ENCODE peak calls at places on chromosome 21, in four cellular contexts. One of them, this sample, is unnamed. For H3K4me1, the result is how much of the 10 kb centered on the place peaks cover.

GRCh38 chr21:28387220-28387619 is 605.5 kb downstream of the LTN1 start:
- DNase-seq in CD8-positive, alpha-beta T cell: no peak
- DNase-seq in gastrocnemius medialis: no peak
- DNase-seq in effector memory CD4-positive, alpha-beta T cell: no peak
- DNase-seq in this sample: no peak

GRCh38 chr21:46416551-46416950 is 42.1 kb upstream of the DIP2A start:
- DNase-seq in CD8-positive, alpha-beta T cell: no peak
- DNase-seq in gastrocnemius medialis: no peak
- DNase-seq in effector memory CD4-positive, alpha-beta T cell: no peak
- DNase-seq in this sample: no peak

GRCh38 chr21:17679002-17679600 is 66.4 kb upstream of the BTG3 start:
- DNase-seq in CD8-positive, alpha-beta T cell: no peak
- DNase-seq in gastrocnemius medialis: no peak
- DNase-seq in effector memory CD4-positive, alpha-beta T cell: no peak
- DNase-seq in this sample: no peak

GRCh38 chr21:15051652-15052554 is 12.9 kb downstream of the NRIP1 start:
- DNase-seq in gastrocnemius medialis: no peak
- DNase-seq in effector memory CD4-positive, alpha-beta T cell: no peak
- DNase-seq in CD8-positive, alpha-beta T cell: no peak
- DNase-seq in this sample: no peak

GRCh38 chr21:28633803-28634572 is 358.7 kb downstream of the LTN1 start:
- DNase-seq in gastrocnemius medialis: no peak
- DNase-seq in CD8-positive, alpha-beta T cell: no peak
- DNase-seq in effector memory CD4-positive, alpha-beta T cell: no peak
- DNase-seq in this sample: peak

GRCh38 chr21:17981060-17981459 is 161.9 kb upstream of the C21orf91 start:
- DNase-seq in effector memory CD4-positive, alpha-beta T cell: no peak
- DNase-seq in gastrocnemius medialis: no peak
- DNase-seq in CD8-positive, alpha-beta T cell: no peak
- DNase-seq in this sample: no peak

GRCh38 chr21:40129809-40130208 is 262.6 kb downstream of the PCP4 start:
- DNase-seq in effector memory CD4-positive, alpha-beta T cell: no peak
- DNase-seq in CD8-positive, alpha-beta T cell: no peak
- DNase-seq in gastrocnemius medialis: no peak
- DNase-seq in this sample: no peak

GRCh38 chr21:33266784-33267135 is 593 bp downstream of the IL10RB start:
- DNase-seq in CD8-positive, alpha-beta T cell: peak
- DNase-seq in gastrocnemius medialis: no peak
- DNase-seq in effector memory CD4-positive, alpha-beta T cell: no peak
- DNase-seq in this sample: no peak

GRCh38 chr21:14630556-14631069 is 84.5 kb upstream of the SAMSN1 start:
- DNase-seq in effector memory CD4-positive, alpha-beta T cell: no peak
- DNase-seq in CD8-positive, alpha-beta T cell: no peak
- DNase-seq in gastrocnemius medialis: no peak
- DNase-seq in this sample: no peak

GRCh38 chr21:15932681-15933200 is 203.0 kb downstream of the USP25 start:
- DNase-seq in CD8-positive, alpha-beta T cell: no peak
- DNase-seq in gastrocnemius medialis: no peak
- DNase-seq in effector memory CD4-positive, alpha-beta T cell: no peak
- DNase-seq in this sample: no peak

GRCh38 chr21:27365394-27365793 is 398.5 kb upstream of the ADAMTS5 start:
- DNase-seq in CD8-positive, alpha-beta T cell: no peak
- DNase-seq in gastrocnemius medialis: no peak
- DNase-seq in effector memory CD4-positive, alpha-beta T cell: no peak
- DNase-seq in this sample: no peak

GRCh38 chr21:44305691-44306090 is 5.8 kb downstream of the PFKL start:
- DNase-seq in gastrocnemius medialis: no peak
- DNase-seq in effector memory CD4-positive, alpha-beta T cell: no peak
- DNase-seq in CD8-positive, alpha-beta T cell: no peak
- DNase-seq in this sample: no peak

GRCh38 chr21:44304041-44304738 is 4.3 kb downstream of the PFKL start:
- DNase-seq in gastrocnemius medialis: no peak
- DNase-seq in effector memory CD4-positive, alpha-beta T cell: no peak
- DNase-seq in CD8-positive, alpha-beta T cell: no peak
- DNase-seq in this sample: no peak

GRCh38 chr21:44304846-44305245 is 5.0 kb downstream of the PFKL start:
- DNase-seq in gastrocnemius medialis: no peak
- DNase-seq in CD8-positive, alpha-beta T cell: peak
- DNase-seq in effector memory CD4-positive, alpha-beta T cell: no peak
- DNase-seq in this sample: no peak

GRCh38 chr21:44310628-44311027 is 10.8 kb downstream of the PFKL start:
- DNase-seq in CD8-positive, alpha-beta T cell: no peak
- DNase-seq in effector memory CD4-positive, alpha-beta T cell: no peak
- DNase-seq in gastrocnemius medialis: no peak
- DNase-seq in this sample: no peak

GRCh38 chr21:44306926-44307687 is 7.3 kb downstream of the PFKL start:
- DNase-seq in effector memory CD4-positive, alpha-beta T cell: no peak
- DNase-seq in gastrocnemius medialis: no peak
- DNase-seq in CD8-positive, alpha-beta T cell: no peak
- DNase-seq in this sample: no peak
- H3K27ac ChIP-seq in effector memory CD4-positive, alpha-beta T cell: no peak
- H3K27ac ChIP-seq in gastrocnemius medialis: no peak
- H3K27ac ChIP-seq in CD8-positive, alpha-beta T cell: no peak
- H3K27ac ChIP-seq in this sample: no peak

DNA sequence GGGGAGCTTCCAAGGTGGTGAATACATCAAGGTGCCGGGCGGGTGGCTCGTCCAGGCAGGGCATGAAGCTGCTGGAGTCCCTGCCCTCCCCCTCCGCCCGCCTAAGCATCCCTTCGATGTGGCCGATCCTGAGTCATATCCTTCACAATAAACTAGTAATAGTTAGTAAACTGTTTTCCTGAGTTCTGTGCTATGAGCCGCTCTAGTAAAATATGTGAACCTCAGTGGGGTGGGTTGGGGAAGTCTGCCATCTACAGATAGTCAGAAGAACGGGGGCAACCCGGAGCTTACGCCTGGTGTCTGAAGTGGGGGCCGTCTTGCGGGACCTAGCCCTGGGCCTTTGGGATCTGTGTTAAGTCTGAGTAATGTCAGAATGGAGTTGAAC is 21.6 kb downstream of the C2CD2 start:
- DNase-seq in gastrocnemius medialis: no peak
- DNase-seq in CD8-positive, alpha-beta T cell: no peak
- DNase-seq in effector memory CD4-positive, alpha-beta T cell: no peak
- DNase-seq in this sample: no peak
- H3K4me1 ChIP-seq in gastrocnemius medialis: under half
- H3K4me1 ChIP-seq in CD8-positive, alpha-beta T cell: under half
- H3K4me1 ChIP-seq in effector memory CD4-positive, alpha-beta T cell: under half
- H3K4me1 ChIP-seq in this sample: under half

DNA sequence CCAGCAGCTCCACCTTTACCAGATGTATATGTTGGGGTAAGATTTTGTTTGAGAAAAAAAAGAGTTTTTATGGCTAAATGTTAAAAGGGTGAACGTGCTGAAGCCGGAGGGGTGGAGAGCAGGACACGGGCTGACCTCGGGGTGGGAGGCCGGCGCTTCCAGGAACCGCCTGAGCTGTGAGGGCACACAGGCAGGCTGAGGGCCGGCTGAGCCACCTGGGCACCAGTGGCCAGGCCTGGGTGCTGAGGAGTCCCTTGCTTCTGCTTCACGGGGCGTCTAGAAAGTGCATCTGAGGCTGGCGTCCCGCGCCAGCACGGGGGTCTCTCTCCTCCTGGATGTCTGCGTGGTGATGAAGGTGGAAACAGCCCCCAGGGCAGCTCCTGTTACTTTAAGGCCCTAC is 33.6 kb upstream of the ADARB1 start:
- DNase-seq in gastrocnemius medialis: no peak
- DNase-seq in effector memory CD4-positive, alpha-beta T cell: no peak
- DNase-seq in CD8-positive, alpha-beta T cell: no peak
- DNase-seq in this sample: no peak
- H3K27ac ChIP-seq in gastrocnemius medialis: peak
- H3K27ac ChIP-seq in effector memory CD4-positive, alpha-beta T cell: no peak
- H3K27ac ChIP-seq in CD8-positive, alpha-beta T cell: no peak
- H3K27ac ChIP-seq in this sample: peak

GRCh38 chr21:35025206-35026152 is 23.6 kb downstream of the RUNX1 start:
- DNase-seq in CD8-positive, alpha-beta T cell: no peak
- DNase-seq in effector memory CD4-positive, alpha-beta T cell: no peak
- DNase-seq in gastrocnemius medialis: no peak
- DNase-seq in this sample: no peak

GRCh38 chr21:35028451-35028757 is 20.7 kb downstream of the RUNX1 start:
- DNase-seq in gastrocnemius medialis: no peak
- DNase-seq in CD8-positive, alpha-beta T cell: no peak
- DNase-seq in effector memory CD4-positive, alpha-beta T cell: no peak
- DNase-seq in this sample: no peak

GRCh38 chr21:35027558-35028450 is 21.3 kb downstream of the RUNX1 start:
- DNase-seq in CD8-positive, alpha-beta T cell: peak
- DNase-seq in effector memory CD4-positive, alpha-beta T cell: no peak
- DNase-seq in gastrocnemius medialis: no peak
- DNase-seq in this sample: no peak

GRCh38 chr21:35026153-35026499 is 23.0 kb downstream of the RUNX1 start:
- DNase-seq in effector memory CD4-positive, alpha-beta T cell: no peak
- DNase-seq in gastrocnemius medialis: no peak
- DNase-seq in CD8-positive, alpha-beta T cell: no peak
- DNase-seq in this sample: no peak

GRCh38 chr21:35026617-35027557 is 22.2 kb downstream of the RUNX1 start:
- DNase-seq in CD8-positive, alpha-beta T cell: peak
- DNase-seq in gastrocnemius medialis: peak
- DNase-seq in effector memory CD4-positive, alpha-beta T cell: peak
- DNase-seq in this sample: no peak
- H3K4me1 ChIP-seq in CD8-positive, alpha-beta T cell: half or more
- H3K4me1 ChIP-seq in gastrocnemius medialis: under half
- H3K4me1 ChIP-seq in effector memory CD4-positive, alpha-beta T cell: half or more
- H3K4me1 ChIP-seq in this sample: under half

DNA sequence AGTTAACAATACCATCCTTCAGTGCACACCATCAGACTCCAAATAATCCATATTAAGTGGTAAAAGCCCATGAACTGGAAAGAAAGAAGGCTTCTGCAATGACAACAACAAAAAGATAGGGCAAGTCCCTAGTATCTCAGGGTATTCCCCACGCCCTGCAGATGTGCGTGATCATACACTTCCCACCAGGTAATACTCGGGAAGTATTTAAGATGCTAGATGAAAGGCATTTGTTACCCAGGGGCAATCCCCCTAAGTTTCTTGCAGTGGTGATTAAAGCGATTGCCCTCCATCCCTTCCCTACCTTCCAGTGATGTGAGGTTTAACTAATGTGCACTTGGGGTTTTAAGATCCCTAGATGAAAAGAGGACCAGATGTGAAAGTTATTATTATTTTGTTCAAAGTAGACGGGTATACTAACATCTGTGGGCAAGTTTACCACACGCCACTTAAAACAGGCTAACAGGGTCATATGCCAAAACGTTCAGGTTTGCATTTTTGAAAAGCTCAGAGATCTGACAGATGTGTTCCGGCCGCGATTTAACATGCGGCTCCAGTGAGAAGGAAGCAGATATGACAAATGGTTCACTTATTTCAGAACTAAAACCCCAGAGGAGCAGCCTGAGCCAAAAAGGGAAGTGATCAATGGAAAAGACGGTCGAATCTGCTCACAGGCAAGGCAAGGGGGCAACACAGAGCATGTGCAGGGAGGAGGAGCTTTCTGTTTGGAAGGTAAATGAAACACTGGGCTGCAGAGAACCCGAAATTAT is 17.4 kb downstream of the TIAM1 start:
- DNase-seq in CD8-positive, alpha-beta T cell: peak
- DNase-seq in gastrocnemius medialis: no peak
- DNase-seq in effector memory CD4-positive, alpha-beta T cell: no peak
- DNase-seq in this sample: no peak
- H3K27ac ChIP-seq in CD8-positive, alpha-beta T cell: no peak
- H3K27ac ChIP-seq in gastrocnemius medialis: no peak
- H3K27ac ChIP-seq in effector memory CD4-positive, alpha-beta T cell: peak
- H3K27ac ChIP-seq in this sample: no peak

GRCh38 chr21:37075214-37075770 is 2.2 kb downstream of the TTC3 start:
- DNase-seq in CD8-positive, alpha-beta T cell: no peak
- DNase-seq in effector memory CD4-positive, alpha-beta T cell: no peak
- DNase-seq in gastrocnemius medialis: no peak
- DNase-seq in this sample: no peak
- H3K4me1 ChIP-seq in CD8-positive, alpha-beta T cell: under half
- H3K4me1 ChIP-seq in effector memory CD4-positive, alpha-beta T cell: under half
- H3K4me1 ChIP-seq in gastrocnemius medialis: under half
- H3K4me1 ChIP-seq in this sample: under half

GRCh38 chr21:38817371-38818335 is 11.9 kb downstream of the ETS2 start:
- DNase-seq in CD8-positive, alpha-beta T cell: no peak
- DNase-seq in effector memory CD4-positive, alpha-beta T cell: no peak
- DNase-seq in gastrocnemius medialis: no peak
- DNase-seq in this sample: no peak
- H3K27ac ChIP-seq in CD8-positive, alpha-beta T cell: no peak
- H3K27ac ChIP-seq in effector memory CD4-positive, alpha-beta T cell: no peak
- H3K27ac ChIP-seq in gastrocnemius medialis: peak
- H3K27ac ChIP-seq in this sample: peak

GRCh38 chr21:36665806-36666205 is 33.1 kb upstream of the SIM2 start:
- DNase-seq in effector memory CD4-positive, alpha-beta T cell: no peak
- DNase-seq in gastrocnemius medialis: no peak
- DNase-seq in CD8-positive, alpha-beta T cell: no peak
- DNase-seq in this sample: no peak
- H3K4me1 ChIP-seq in effector memory CD4-positive, alpha-beta T cell: under half
- H3K4me1 ChIP-seq in gastrocnemius medialis: under half
- H3K4me1 ChIP-seq in CD8-positive, alpha-beta T cell: under half
- H3K4me1 ChIP-seq in this sample: under half